ENCODE peak calls at places on chromosome 17, in eight cellular contexts. One of them, this sample, is unnamed.

GRCh38 chr17:42436401-42436800 is 13.3 kb upstream of the CAVIN1 start:
- DNase-seq in prostate gland: no peak
- DNase-seq in vagina: no peak
- DNase-seq in body of pancreas: no peak
- DNase-seq in lower leg skin: peak; percentile 87
- DNase-seq in IMR-90: peak; percentile 99
- DNase-seq in endothelial cell of umbilical vein: peak; percentile 98
- DNase-seq in uterus: peak; percentile 57
- DNase-seq in this sample: no peak

GRCh38 chr17:81513669-81514484 is 1.3 kb upstream of the ACTG1 start:
- DNase-seq in body of pancreas: peak; percentile 77
- DNase-seq in uterus: peak; percentile 69
- DNase-seq in vagina: no peak
- DNase-seq in endothelial cell of umbilical vein: peak; percentile 71
- DNase-seq in prostate gland: peak; percentile 53
- DNase-seq in IMR-90: peak; percentile 68
- DNase-seq in lower leg skin: peak; percentile 94
- DNase-seq in this sample: peak; percentile 81

GRCh38 chr17:65022751-65023421 is 33.7 kb downstream of the GNA13 start:
- DNase-seq in uterus: no peak
- DNase-seq in vagina: no peak
- DNase-seq in prostate gland: no peak
- DNase-seq in lower leg skin: no peak
- DNase-seq in IMR-90: peak; percentile 70
- DNase-seq in body of pancreas: no peak
- DNase-seq in endothelial cell of umbilical vein: peak; percentile 40
- DNase-seq in this sample: no peak

GRCh38 chr17:51154176-51154575 is 817 bp downstream of the NME1 start:
- DNase-seq in prostate gland: no peak
- DNase-seq in uterus: no peak
- DNase-seq in endothelial cell of umbilical vein: no peak
- DNase-seq in lower leg skin: peak; percentile 42
- DNase-seq in IMR-90: peak; percentile 20
- DNase-seq in body of pancreas: no peak
- DNase-seq in vagina: no peak
- DNase-seq in this sample: no peak

GRCh38 chr17:45370949-45371413 is 54.2 kb upstream of the MAP3K14 start:
- DNase-seq in body of pancreas: no peak
- DNase-seq in uterus: no peak
- DNase-seq in lower leg skin: peak; percentile 50
- DNase-seq in endothelial cell of umbilical vein: no peak
- DNase-seq in IMR-90: peak; percentile 50
- DNase-seq in vagina: peak; percentile 32
- DNase-seq in prostate gland: no peak
- DNase-seq in this sample: no peak

GRCh38 chr17:9446528-9446927 is 129.1 kb downstream of the STX8 start:
- DNase-seq in lower leg skin: no peak
- DNase-seq in uterus: no peak
- DNase-seq in body of pancreas: no peak
- DNase-seq in IMR-90: no peak
- DNase-seq in prostate gland: no peak
- DNase-seq in vagina: no peak
- DNase-seq in endothelial cell of umbilical vein: peak; percentile 88
- DNase-seq in this sample: no peak

GRCh38 chr17:32297860-32298259 is 32.2 kb downstream of the RHBDL3 start:
- DNase-seq in vagina: no peak
- DNase-seq in IMR-90: no peak
- DNase-seq in endothelial cell of umbilical vein: no peak
- DNase-seq in prostate gland: no peak
- DNase-seq in uterus: no peak
- DNase-seq in lower leg skin: no peak
- DNase-seq in body of pancreas: no peak
- DNase-seq in this sample: no peak

GRCh38 chr17:38476549-38476948 is 48.3 kb downstream of the ARHGAP23 start:
- DNase-seq in endothelial cell of umbilical vein: no peak
- DNase-seq in uterus: no peak
- DNase-seq in vagina: no peak
- DNase-seq in prostate gland: no peak
- DNase-seq in IMR-90: no peak
- DNase-seq in body of pancreas: no peak
- DNase-seq in lower leg skin: no peak
- DNase-seq in this sample: no peak

GRCh38 chr17:67514998-67515397 is 137.9 kb downstream of the PITPNC1 start:
- DNase-seq in vagina: peak; percentile 13
- DNase-seq in lower leg skin: no peak
- DNase-seq in uterus: no peak
- DNase-seq in IMR-90: no peak
- DNase-seq in prostate gland: no peak
- DNase-seq in body of pancreas: peak; percentile 39
- DNase-seq in endothelial cell of umbilical vein: no peak
- DNase-seq in this sample: no peak

DNA sequence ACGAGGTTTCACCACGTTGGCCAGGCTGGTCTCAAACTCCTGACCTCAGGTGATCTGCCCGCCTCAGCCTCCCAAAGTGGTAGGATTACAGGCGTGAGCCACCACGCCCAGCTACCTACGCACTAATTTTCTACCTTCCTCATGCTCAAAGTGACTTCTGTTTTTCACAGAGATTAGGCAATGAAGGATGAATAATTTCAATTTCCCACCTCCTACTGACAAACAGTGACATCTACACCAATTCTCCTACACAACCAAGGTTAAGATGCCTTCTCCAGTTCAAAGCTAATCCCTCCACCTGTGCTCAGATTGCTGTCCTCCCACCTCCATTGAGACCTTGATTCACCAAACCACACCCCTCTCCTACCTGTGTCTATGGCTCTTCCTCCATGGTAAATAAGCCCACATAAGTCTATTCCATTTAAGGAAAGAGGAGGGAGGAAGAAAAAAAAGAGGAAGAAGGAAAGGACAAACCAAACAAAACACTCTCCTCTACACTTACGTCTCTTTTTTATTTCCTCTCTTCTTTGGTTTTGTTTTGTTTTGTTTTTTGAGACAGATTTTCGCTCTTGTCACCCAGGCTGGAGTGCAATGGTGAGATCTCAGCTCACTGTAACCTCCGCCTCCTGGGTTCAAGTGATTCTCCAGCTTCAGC is 5.5 kb upstream of the MED11 start:
- DNase-seq in body of pancreas: no peak
- DNase-seq in IMR-90: no peak
- DNase-seq in lower leg skin: no peak
- DNase-seq in endothelial cell of umbilical vein: no peak
- DNase-seq in prostate gland: no peak
- DNase-seq in vagina: no peak
- DNase-seq in uterus: no peak
- DNase-seq in this sample: no peak
- TF ChIP-seq CTCF in body of pancreas: no peak
- TF ChIP-seq CTCF in IMR-90: no peak
- TF ChIP-seq CTCF in lower leg skin: no peak
- TF ChIP-seq CTCF in endothelial cell of umbilical vein: no peak
- TF ChIP-seq CTCF in prostate gland: no peak
- TF ChIP-seq CTCF in vagina: no peak
- TF ChIP-seq CTCF in uterus: no peak
- TF ChIP-seq CTCF in this sample: no peak

DNA sequence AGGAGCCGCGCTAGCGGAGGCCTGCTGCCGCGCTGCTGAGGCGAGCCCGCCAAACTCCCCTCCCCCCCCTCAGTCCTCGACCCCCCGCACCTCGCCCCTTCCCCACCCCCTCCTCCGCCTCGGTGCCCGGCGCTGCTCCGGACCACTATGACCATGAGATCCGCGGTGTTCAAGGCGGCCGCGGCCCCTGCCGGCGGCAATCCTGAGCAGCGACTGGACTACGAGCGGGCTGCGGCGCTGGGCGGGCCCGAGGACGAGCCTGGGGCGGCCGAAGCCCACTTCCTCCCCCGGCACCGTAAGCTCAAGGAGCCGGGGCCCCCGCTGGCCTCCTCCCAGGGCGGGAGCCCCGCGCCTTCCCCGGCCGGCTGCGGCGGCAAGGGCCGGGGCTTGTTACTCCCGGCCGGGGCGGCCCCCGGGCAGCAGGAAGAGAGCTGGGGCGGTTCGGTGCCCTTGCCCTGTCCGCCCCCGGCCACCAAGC is 734 bp downstream of the MSL1 start:
- DNase-seq in body of pancreas: peak; percentile 68
- DNase-seq in vagina: no peak
- DNase-seq in prostate gland: no peak
- DNase-seq in lower leg skin: peak; percentile 84
- DNase-seq in IMR-90: peak; percentile 47
- DNase-seq in endothelial cell of umbilical vein: peak; percentile 42
- DNase-seq in uterus: peak; percentile 56
- DNase-seq in this sample: peak; percentile 67
- TF ChIP-seq POLR2A in body of pancreas: no peak
- TF ChIP-seq POLR2A in vagina: no peak
- TF ChIP-seq POLR2A in prostate gland: no peak
- TF ChIP-seq POLR2A in lower leg skin: no peak
- TF ChIP-seq POLR2A in IMR-90: no peak
- TF ChIP-seq POLR2A in endothelial cell of umbilical vein: no peak
- TF ChIP-seq POLR2A in uterus: no peak
- TF ChIP-seq POLR2A in this sample: no peak

GRCh38 chr17:49548506-49549310 is 27.0 kb upstream of the NXPH3 start:
- DNase-seq in vagina: peak; percentile 86
- DNase-seq in IMR-90: peak; percentile 30
- DNase-seq in prostate gland: no peak
- DNase-seq in lower leg skin: peak; percentile 83
- DNase-seq in uterus: no peak
- DNase-seq in endothelial cell of umbilical vein: no peak
- DNase-seq in body of pancreas: no peak
- DNase-seq in this sample: no peak
- TF ChIP-seq CTCF in vagina: no peak
- TF ChIP-seq CTCF in IMR-90: peak; percentile 63
- TF ChIP-seq CTCF in prostate gland: no peak
- TF ChIP-seq CTCF in lower leg skin: no peak
- TF ChIP-seq CTCF in uterus: peak; percentile 38
- TF ChIP-seq CTCF in endothelial cell of umbilical vein: peak; percentile 25
- TF ChIP-seq CTCF in body of pancreas: no peak
- TF ChIP-seq CTCF in this sample: no peak

GRCh38 chr17:58631523-58632323 is 60.1 kb downstream of the TEX14 start:
- DNase-seq in vagina: peak; percentile 95
- DNase-seq in lower leg skin: peak; percentile 99
- DNase-seq in body of pancreas: peak; percentile 96
- DNase-seq in IMR-90: peak; percentile 99
- DNase-seq in uterus: peak; percentile 93
- DNase-seq in prostate gland: peak; percentile 92
- DNase-seq in endothelial cell of umbilical vein: peak; percentile 98
- DNase-seq in this sample: peak; percentile 92
- TF ChIP-seq POLR2A in vagina: no peak
- TF ChIP-seq POLR2A in lower leg skin: peak; percentile 85
- TF ChIP-seq POLR2A in body of pancreas: peak; percentile 100
- TF ChIP-seq POLR2A in IMR-90: peak; percentile 100
- TF ChIP-seq POLR2A in uterus: peak; percentile 76
- TF ChIP-seq POLR2A in prostate gland: peak; percentile 95
- TF ChIP-seq POLR2A in endothelial cell of umbilical vein: peak; percentile 100
- TF ChIP-seq POLR2A in this sample: peak; percentile 81

GRCh38 chr17:80248894-80249710 is 11.6 kb upstream of the RNF213 start:
- DNase-seq in prostate gland: no peak
- DNase-seq in lower leg skin: no peak
- DNase-seq in IMR-90: no peak
- DNase-seq in body of pancreas: no peak
- DNase-seq in uterus: no peak
- DNase-seq in vagina: no peak
- DNase-seq in endothelial cell of umbilical vein: no peak
- DNase-seq in this sample: no peak
- TF ChIP-seq CTCF in prostate gland: no peak
- TF ChIP-seq CTCF in lower leg skin: no peak
- TF ChIP-seq CTCF in IMR-90: no peak
- TF ChIP-seq CTCF in body of pancreas: no peak
- TF ChIP-seq CTCF in uterus: no peak
- TF ChIP-seq CTCF in vagina: no peak
- TF ChIP-seq CTCF in endothelial cell of umbilical vein: no peak
- TF ChIP-seq CTCF in this sample: no peak

GRCh38 chr17:17590883-17591407 is 563 bp downstream of the PEMT start:
- DNase-seq in body of pancreas: no peak
- DNase-seq in endothelial cell of umbilical vein: no peak
- DNase-seq in IMR-90: no peak
- DNase-seq in prostate gland: no peak
- DNase-seq in uterus: peak; percentile 31
- DNase-seq in lower leg skin: no peak
- DNase-seq in vagina: peak; percentile 88
- DNase-seq in this sample: no peak
- TF ChIP-seq POLR2A in body of pancreas: no peak
- TF ChIP-seq POLR2A in endothelial cell of umbilical vein: peak; percentile 46
- TF ChIP-seq POLR2A in IMR-90: no peak
- TF ChIP-seq POLR2A in prostate gland: no peak
- TF ChIP-seq POLR2A in uterus: no peak
- TF ChIP-seq POLR2A in lower leg skin: no peak
- TF ChIP-seq POLR2A in vagina: no peak
- TF ChIP-seq POLR2A in this sample: no peak

DNA sequence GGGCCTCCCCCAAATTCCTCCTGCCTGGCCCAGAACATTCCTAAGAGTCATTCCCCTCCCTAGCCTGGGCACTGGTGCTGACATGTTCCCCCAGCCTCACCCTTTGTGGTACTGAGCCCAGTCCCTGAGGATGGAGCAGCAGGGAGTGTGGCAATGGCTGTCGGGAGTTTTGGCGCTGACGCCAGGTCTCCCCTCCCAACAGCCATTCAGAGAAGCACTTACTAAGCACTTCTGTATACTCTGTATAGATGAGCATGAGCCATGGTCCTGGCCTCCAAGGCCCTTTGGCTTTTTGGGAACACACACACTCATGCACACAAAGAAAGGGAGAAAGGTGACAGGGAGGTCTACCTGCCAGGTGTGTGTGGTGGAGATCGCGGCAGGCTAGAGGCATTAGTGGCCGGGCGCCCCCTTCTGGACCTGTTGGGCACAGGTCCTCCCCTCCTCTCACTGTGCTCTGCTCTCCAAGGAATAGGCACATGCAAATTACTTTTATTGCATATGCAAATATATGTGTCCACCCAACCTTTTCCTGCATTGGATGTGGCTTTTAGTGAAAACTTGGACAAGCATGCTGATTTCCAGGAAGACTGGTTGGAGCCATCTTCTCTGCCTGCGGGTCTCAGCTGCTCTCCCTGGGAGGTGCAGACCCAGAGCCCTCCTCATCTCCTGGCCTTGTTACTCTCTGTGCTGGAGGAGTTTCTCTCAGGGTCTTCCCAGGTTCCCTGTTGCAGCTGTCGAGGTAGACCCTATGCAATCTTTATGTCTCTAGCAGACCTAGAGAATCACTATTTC is 17.4 kb upstream of the C17orf107 start:
- DNase-seq in vagina: no peak
- DNase-seq in lower leg skin: no peak
- DNase-seq in prostate gland: peak; percentile 74
- DNase-seq in body of pancreas: peak; percentile 75
- DNase-seq in endothelial cell of umbilical vein: peak; percentile 52
- DNase-seq in uterus: no peak
- DNase-seq in IMR-90: peak; percentile 12
- DNase-seq in this sample: peak; percentile 75
- TF ChIP-seq CTCF in vagina: peak; percentile 54
- TF ChIP-seq CTCF in lower leg skin: no peak
- TF ChIP-seq CTCF in prostate gland: peak; percentile 72
- TF ChIP-seq CTCF in body of pancreas: peak; percentile 93
- TF ChIP-seq CTCF in endothelial cell of umbilical vein: peak; percentile 71
- TF ChIP-seq CTCF in uterus: peak; percentile 60
- TF ChIP-seq CTCF in IMR-90: peak; percentile 70
- TF ChIP-seq CTCF in this sample: peak; percentile 66

GRCh38 chr17:7014995-7015586 is 2.7 kb downstream of the RNASEK start:
- DNase-seq in IMR-90: peak; percentile 66
- DNase-seq in lower leg skin: no peak
- DNase-seq in uterus: no peak
- DNase-seq in prostate gland: no peak
- DNase-seq in vagina: no peak
- DNase-seq in body of pancreas: no peak
- DNase-seq in endothelial cell of umbilical vein: no peak
- DNase-seq in this sample: no peak
- TF ChIP-seq POLR2A in IMR-90: peak; percentile 77
- TF ChIP-seq POLR2A in lower leg skin: peak; percentile 31
- TF ChIP-seq POLR2A in uterus: peak; percentile 59
- TF ChIP-seq POLR2A in prostate gland: peak; percentile 55
- TF ChIP-seq POLR2A in vagina: no peak
- TF ChIP-seq POLR2A in body of pancreas: no peak
- TF ChIP-seq POLR2A in endothelial cell of umbilical vein: peak; percentile 84
- TF ChIP-seq POLR2A in this sample: peak; percentile 29

GRCh38 chr17:83032781-83033180 is 46.6 kb upstream of the METRNL start:
- DNase-seq in IMR-90: no peak
- DNase-seq in vagina: peak; percentile 32
- DNase-seq in body of pancreas: no peak
- DNase-seq in endothelial cell of umbilical vein: no peak
- DNase-seq in uterus: peak; percentile 1
- DNase-seq in lower leg skin: peak; percentile 39
- DNase-seq in prostate gland: no peak
- DNase-seq in this sample: no peak
- TF ChIP-seq CTCF in IMR-90: no peak
- TF ChIP-seq CTCF in vagina: no peak
- TF ChIP-seq CTCF in body of pancreas: no peak
- TF ChIP-seq CTCF in endothelial cell of umbilical vein: no peak
- TF ChIP-seq CTCF in uterus: no peak
- TF ChIP-seq CTCF in lower leg skin: no peak
- TF ChIP-seq CTCF in prostate gland: no peak
- TF ChIP-seq CTCF in this sample: no peak